ENCODE peak calls at places on chromosomes 3 and 15, in eight cellular contexts. Q is activated gamma-delta T cell treated with Interleukin-2 at 50 U/mL for 16 hours, R is thoracic aorta, B is GM06990, Y is nephron progenitor cell, H is GM10248, L is smooth muscle cell of the brain vasculature, J is H7. W is an unnamed sample.

GRCh38 chr15:66619152-66619903 is 53.5 kb upstream of the LCTL start:
- DNase-seq in Q (peak; percentile 9), R (peak; percentile 30), B (peak; percentile 26), Y (peak; percentile 84), H (peak; percentile 78), L (peak; percentile 37), J (peak; percentile 90), W (peak; percentile 92)

GRCh38 chr3:141237701-141238521 is 6.3 kb downstream of the PXYLP1 start:
- DNase-seq in Q (no peak), R (no peak), B (no peak), Y (no peak), H (no peak), L (no peak), J (no peak), W (no peak)

GRCh38 chr3:5006755-5007202 is 27.5 kb downstream of the BHLHE40 start:
- DNase-seq in Q (peak; percentile 64), R (no peak), B (peak; percentile 83), Y (no peak), H (peak; percentile 84), L (no peak), J (no peak), W (no peak)

GRCh38 chr3:59908280-59908679 is 858.5 kb upstream of the CFAP20DC start:
- DNase-seq in Q (no peak), R (no peak), B (no peak), Y (peak; percentile 44), H (no peak), L (no peak), J (no peak), W (no peak)

GRCh38 chr3:70832811-70833509 is 520.5 kb upstream of the MDFIC2 start:
- DNase-seq in Q (no peak), R (no peak), B (no peak), Y (no peak), H (no peak), L (no peak), J (no peak), W (no peak)

GRCh38 chr15:63038926-63039673 is 3.4 kb upstream of the TPM1 start:
- DNase-seq in Q (no peak), R (no peak), B (no peak), Y (no peak), H (no peak), L (no peak), J (no peak), W (no peak)

GRCh38 chr3:129224984-129225393 is 24.4 kb upstream of the COPG1 start:
- DNase-seq in Q (no peak), R (no peak), B (no peak), Y (no peak), H (no peak), L (no peak), J (no peak), W (peak; percentile 94)

GRCh38 chr3:144112437-144112836 is 140.8 kb downstream of the DIPK2A start:
- DNase-seq in Q (no peak), R (no peak), B (no peak), Y (no peak), H (no peak), L (no peak), J (no peak), W (no peak)

GRCh38 chr3:46090161-46090591 is 62.9 kb upstream of the XCR1 start:
- DNase-seq in Q (no peak), R (no peak), B (peak; percentile 50), Y (no peak), H (peak; percentile 42), L (no peak), J (no peak), W (no peak)

GRCh38 chr15:48940508-48940907 is 23.2 kb downstream of the SHC4 start:
- DNase-seq in Q (no peak), R (no peak), B (peak; percentile 56), Y (no peak), H (peak; percentile 58), L (no peak), J (no peak), W (no peak)

GRCh38 chr3:24475945-24476344 is 18.7 kb downstream of the THRB start:
- DNase-seq in Q (no peak), R (no peak), B (no peak), Y (no peak), H (no peak), L (no peak), J (no peak), W (no peak)

GRCh38 chr3:171297228-171297627 is 163.0 kb downstream of the TNIK start:
- DNase-seq in Q (no peak), R (no peak), B (no peak), Y (no peak), H (no peak), L (no peak), J (no peak), W (no peak)

GRCh38 chr3:178382388-178383061 is 153.7 kb upstream of the KCNMB2 start:
- DNase-seq in Q (no peak), R (no peak), B (no peak), Y (no peak), H (no peak), L (no peak), J (no peak), W (no peak)

GRCh38 chr3:120113128-120114116 is 19.2 kb upstream of the GSK3B start:
- DNase-seq in Q (no peak), R (no peak), B (no peak), Y (no peak), H (no peak), L (no peak), J (no peak), W (no peak)

GRCh38 chr3:141441381-141442365 is 45.2 kb upstream of the RASA2 start:
- DNase-seq in Q (peak; percentile 76), R (no peak), B (peak; percentile 81), Y (peak; percentile 55), H (peak; percentile 85), L (no peak), J (peak; percentile 65), W (no peak)

GRCh38 chr3:13095408-13095861 is 22.2 kb upstream of the IQSEC1 start:
- DNase-seq in Q (no peak), R (no peak), B (no peak), Y (no peak), H (no peak), L (no peak), J (no peak), W (no peak)

GRCh38 chr3:81920805-81921204 is 159.4 kb upstream of the GBE1 start:
- DNase-seq in Q (no peak), R (no peak), B (no peak), Y (no peak), H (no peak), L (peak; percentile 3), J (no peak), W (no peak)